ENCODE peak calls at places on chromosome 9, in seven cellular contexts. A, T, Q, H, Z, E and G are unnamed samples.

GRCh38 chr9:126357074-126357473 is 30.4 kb downstream of the MVB12B start:
- DNase-seq in A (no peak), T (no peak), Q (no peak), H (no peak), Z (no peak), E (no peak), G (no peak)

GRCh38 chr9:34869390-34869789 is 88.7 kb upstream of the PHF24 start:
- DNase-seq in A (peak; percentile 60), T (peak; percentile 19), Q (no peak), H (peak; percentile 71), Z (peak; percentile 51), E (no peak), G (peak; percentile 18)

GRCh38 chr9:100354121-100354800 is 1.5 kb upstream of the TEX10 start:
- DNase-seq in A (no peak), T (no peak), Q (no peak), H (no peak), Z (no peak), E (no peak), G (no peak)

GRCh38 chr9:135551456-135551855 is 5.5 kb downstream of the OBP2A start:
- DNase-seq in A (no peak), T (no peak), Q (no peak), H (no peak), Z (no peak), E (no peak), G (no peak)

GRCh38 chr9:33289501-33289900 is 815 bp upstream of the NFX1 start:
- DNase-seq in A (peak; percentile 11), T (no peak), Q (no peak), H (peak; percentile 29), Z (peak; percentile 22), E (no peak), G (peak; percentile 9)

GRCh38 chr9:133737071-133737773 is 930 bp downstream of the SARDH start:
- DNase-seq in A (no peak), T (no peak), Q (no peak), H (no peak), Z (no peak), E (no peak), G (no peak)

GRCh38 chr9:17622749-17623148 is 43.9 kb downstream of the SH3GL2 start:
- DNase-seq in A (no peak), T (no peak), Q (no peak), H (no peak), Z (no peak), E (no peak), G (no peak)

GRCh38 chr9:130329061-130329460 is 63.5 kb downstream of the HMCN2 start:
- DNase-seq in A (no peak), T (no peak), Q (no peak), H (no peak), Z (no peak), E (no peak), G (no peak)

GRCh38 chr9:75541778-75542177 is 348.7 kb upstream of the PCSK5 start:
- DNase-seq in A (no peak), T (no peak), Q (no peak), H (no peak), Z (no peak), E (no peak), G (no peak)

GRCh38 chr9:113160571-113160970 is 9.8 kb downstream of the SLC31A2 start:
- DNase-seq in A (no peak), T (no peak), Q (no peak), H (no peak), Z (no peak), E (no peak), G (no peak)

GRCh38 chr9:69060766-69061165 is 25.2 kb downstream of the FXN start:
- DNase-seq in A (no peak), T (no peak), Q (no peak), H (no peak), Z (no peak), E (no peak), G (no peak)

GRCh38 chr9:82993856-82994605 is 68.9 kb downstream of the RASEF start:
- DNase-seq in A (no peak), T (no peak), Q (no peak), H (no peak), Z (no peak), E (no peak), G (no peak)

GRCh38 chr9:124040186-124040920 is 28.8 kb downstream of the LHX2 start:
- DNase-seq in A (peak; percentile 26), T (peak; percentile 56), Q (peak; percentile 44), H (peak; percentile 30), Z (peak; percentile 72), E (no peak), G (peak; percentile 29)

GRCh38 chr9:133151601-133152525 is 11.9 kb downstream of the GBGT1 start:
- DNase-seq in A (no peak), T (no peak), Q (no peak), H (no peak), Z (no peak), E (no peak), G (no peak)

GRCh38 chr9:109974143-109974917 is 194.3 kb downstream of the PALM2AKAP2 start:
- DNase-seq in A (no peak), T (no peak), Q (no peak), H (no peak), Z (no peak), E (no peak), G (no peak)

GRCh38 chr9:35903049-35903448 is 3.0 kb upstream of the HRCT1 start:
- DNase-seq in A (peak; percentile 75), T (peak; percentile 65), Q (no peak), H (peak; percentile 78), Z (peak; percentile 75), E (peak; percentile 66), G (peak; percentile 67)

DNA sequence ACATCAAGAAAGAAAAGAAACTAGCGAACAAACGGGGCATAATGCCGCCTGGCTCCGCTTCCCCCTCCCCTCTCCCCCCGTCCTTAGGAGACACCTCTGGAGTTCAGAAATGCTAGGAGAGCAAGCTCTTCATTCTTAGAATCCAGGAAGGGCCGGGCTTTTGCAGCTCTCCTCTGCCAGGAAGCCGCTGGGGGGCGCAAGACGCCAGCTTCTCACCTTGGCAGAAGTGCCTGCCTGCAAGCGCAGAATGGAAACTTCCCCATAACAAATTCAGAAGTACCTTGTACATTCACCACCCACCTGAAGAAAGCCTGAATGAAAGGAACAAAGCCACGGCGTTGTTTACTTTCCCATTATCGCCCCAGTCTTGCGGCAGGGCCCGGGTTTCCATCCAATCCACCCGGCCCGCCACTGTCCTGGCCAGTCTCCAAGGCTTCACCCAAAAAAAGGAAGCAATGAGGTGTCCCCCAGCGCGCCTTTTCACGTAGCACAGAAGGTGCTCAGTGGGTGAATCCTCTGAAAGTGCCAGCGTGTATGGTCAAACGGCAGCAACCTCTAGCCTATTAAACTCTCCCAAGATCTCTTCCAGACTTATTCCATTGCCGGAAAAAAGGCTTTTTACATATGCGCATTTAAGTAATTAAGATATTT is 1.7 kb upstream of the GADD45G start:
- DNase-seq in A (peak; percentile 84), T (peak; percentile 67), Q (peak; percentile 21), H (peak; percentile 88), Z (peak; percentile 73), E (peak; percentile 96), G (peak; percentile 82)
- TF ChIP-seq CTCF in A (peak; percentile 91), T (peak; percentile 74), Q (peak; percentile 85), H (peak; percentile 91), Z (peak; percentile 80), E (peak; percentile 79), G (peak; percentile 94)

GRCh38 chr9:81022177-81022576 is 667.2 kb downstream of the TLE1 start:
- DNase-seq in A (no peak), T (peak; percentile 81), Q (no peak), H (peak; percentile 7), Z (peak; percentile 45), E (no peak), G (peak; percentile 78)
- TF ChIP-seq CTCF in A (no peak), T (no peak), Q (no peak), H (no peak), Z (no peak), E (no peak), G (no peak)

DNA sequence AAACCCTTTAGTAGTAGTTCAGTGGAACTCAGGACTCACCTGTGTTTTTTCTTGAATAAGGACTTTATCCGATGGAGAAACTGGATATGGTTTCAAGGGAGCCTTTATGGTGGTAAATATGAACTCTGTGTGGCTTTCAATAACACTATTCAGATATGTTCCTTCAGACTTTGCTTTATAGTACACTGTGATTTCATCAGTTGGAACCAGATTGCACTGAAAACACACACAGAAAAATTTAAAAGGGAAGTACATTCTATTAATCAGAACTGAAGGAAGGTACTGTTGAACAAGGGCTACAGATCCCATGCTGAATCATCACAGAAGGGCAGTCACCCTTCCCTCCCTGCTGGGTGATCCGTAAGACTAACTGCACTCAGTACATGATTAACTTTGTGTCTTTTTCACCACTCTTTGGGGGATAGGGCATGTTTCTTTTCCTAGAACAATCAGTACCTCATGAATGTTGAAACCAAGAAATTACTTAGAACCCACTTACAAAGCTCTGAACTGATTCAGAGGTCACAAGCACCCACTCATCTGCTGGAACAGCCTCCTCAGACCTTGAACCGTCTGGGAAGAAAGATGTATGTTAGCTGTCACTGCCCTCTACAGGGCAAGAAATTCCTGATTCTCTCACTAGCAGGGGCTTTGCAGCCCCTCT is 51.2 kb downstream of the IARS1 start:
- DNase-seq in A (peak; percentile 82), T (peak; percentile 87), Q (peak; percentile 57), H (peak; percentile 73), Z (peak; percentile 97), E (no peak), G (peak; percentile 93)
- TF ChIP-seq CTCF in A (peak; percentile 56), T (peak; percentile 56), Q (peak; percentile 60), H (peak; percentile 62), Z (peak; percentile 66), E (no peak), G (peak; percentile 54)

DNA sequence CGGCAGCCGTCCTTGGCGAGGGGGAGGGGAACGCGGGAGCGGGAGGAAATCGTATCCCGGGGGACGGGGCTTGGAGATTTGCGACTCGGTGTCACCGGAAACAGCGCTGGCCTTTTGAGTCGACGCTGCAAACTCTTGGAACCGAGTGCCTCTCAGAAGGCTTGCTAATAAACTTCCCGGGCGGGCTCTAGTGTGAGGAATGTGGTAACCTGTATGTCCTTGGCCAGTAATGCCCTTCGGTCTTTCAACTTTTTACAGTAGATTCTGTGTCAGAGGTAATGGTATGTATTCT is 82.7 kb downstream of the PTPDC1 start:
- DNase-seq in A (no peak), T (no peak), Q (no peak), H (no peak), Z (no peak), E (no peak), G (no peak)
- TF ChIP-seq CTCF in A (peak; percentile 14), T (peak; percentile 21), Q (peak; percentile 1), H (no peak), Z (no peak), E (no peak), G (no peak)